ENCODE peak calls at places on chromosomes 12 and 14, in eight cellular contexts. L, O, M, C, G, B, K and N are unnamed samples.

GRCh38 chr12:78703820-78704525 is 160.6 kb upstream of the SYT1 start:
- DNase-seq in M (peak; percentile 56), K (peak; percentile 91), G (no peak), O (no peak), B (no peak), L (no peak), C (no peak), N (no peak)

GRCh38 chr14:105092912-105093425 is 27.7 kb upstream of the GPR132 start:
- DNase-seq in C (peak; percentile 76), G (peak; percentile 59), K (peak; percentile 58), M (peak; percentile 12), O (no peak), L (peak; percentile 78), B (peak; percentile 83), N (peak; percentile 85)

GRCh38 chr12:95253386-95253785 is 35.8 kb downstream of the VEZT start:
- DNase-seq in O (no peak), C (no peak), G (no peak), K (no peak), L (no peak), B (no peak), M (no peak), N (no peak)

GRCh38 chr14:93546642-93547041 is 115.9 kb downstream of the UNC79 start:
- DNase-seq in M (no peak), G (no peak), C (no peak), L (no peak), B (no peak), O (no peak), K (no peak), N (no peak)

GRCh38 chr14:68245146-68246073 is 425.8 kb downstream of the RAD51B start:
- DNase-seq in L (no peak), B (no peak), G (peak; percentile 31), K (peak; percentile 64), M (no peak), O (no peak), C (peak; percentile 60), N (peak; percentile 37)

GRCh38 chr14:75340921-75341320 is 62.3 kb downstream of the FOS start:
- DNase-seq in B (peak; percentile 91), M (no peak), K (no peak), L (peak; percentile 83), C (peak; percentile 42), G (peak; percentile 65), O (no peak), N (no peak)

GRCh38 chr12:64675795-64676194 is 65.5 kb downstream of the RASSF3 start:
- DNase-seq in O (no peak), L (no peak), M (peak; percentile 28), K (no peak), G (peak; percentile 53), B (peak; percentile 93), C (no peak), N (peak; percentile 76)

GRCh38 chr12:17528394-17528793 is 561.6 kb downstream of the RERGL start:
- DNase-seq in O (peak; percentile 51), B (no peak), C (no peak), L (no peak), M (no peak), G (no peak), K (no peak), N (no peak)

GRCh38 chr12:65740873-65741600 is 83.2 kb upstream of the HMGA2 start:
- DNase-seq in M (peak; percentile 77), K (peak; percentile 74), C (peak; percentile 92), O (peak; percentile 93), G (peak; percentile 90), L (peak; percentile 70), B (no peak), N (peak; percentile 72)

GRCh38 chr14:95096476-95096875 is 60.9 kb downstream of the DICER1 start:
- DNase-seq in B (no peak), K (no peak), L (no peak), O (no peak), G (no peak), M (no peak), C (no peak), N (no peak)
- H3K27ac ChIP-seq in B (no peak overlapping the region), K (no peak overlapping the region), L (no peak overlapping the region), O (no peak overlapping the region), G (no peak overlapping the region), M (no peak overlapping the region), C (no peak overlapping the region), N (no peak overlapping the region)

GRCh38 chr12:15575797-15576560 is 213.2 kb downstream of the EPS8 start:
- DNase-seq in G (no peak), M (no peak), C (no peak), K (no peak), O (no peak), B (no peak), L (no peak), N (no peak)

GRCh38 chr12:15574353-15574752 is 214.8 kb downstream of the EPS8 start:
- DNase-seq in G (no peak), M (no peak), K (no peak), B (no peak), C (no peak), L (no peak), O (no peak), N (no peak)
- H3K4me3 ChIP-seq in G (no peak overlapping the region), M (no peak overlapping the region), K (no peak overlapping the region), B (no peak overlapping the region), C (no peak overlapping the region), L (no peak overlapping the region), O (no peak overlapping the region), N (no peak overlapping the region)

GRCh38 chr14:101774814-101775213 is 13.3 kb downstream of the PPP2R5C start:
- DNase-seq in O (no peak), M (no peak), G (no peak), K (no peak), B (no peak), L (no peak), C (no peak), N (no peak)
- TF ChIP-seq CTCF in O (no peak), M (no peak), G (no peak), K (no peak), B (no peak), L (no peak), C (no peak), N (no peak)

GRCh38 chr14:103186894-103187586 is 63.8 kb downstream of the TNFAIP2 start:
- DNase-seq in G (peak; percentile 53), C (no peak), K (no peak), O (peak; percentile 70), M (no peak), L (no peak), B (no peak), N (no peak)
- H3K27ac ChIP-seq in G (no peak overlapping the region), C (no peak overlapping the region), K (no peak overlapping the region), O (no peak overlapping the region), M (no peak overlapping the region), L (no peak overlapping the region), B (no peak overlapping the region), N (peak overlapping the region; percentile 24)

GRCh38 chr12:21649034-21649433 is 8.6 kb downstream of the LDHB start:
- DNase-seq in C (no peak), M (no peak), L (no peak), B (no peak), G (no peak), O (no peak), K (no peak), N (no peak)
- H3K4me3 ChIP-seq in C (no peak overlapping the region), M (no peak overlapping the region), L (no peak overlapping the region), B (no peak overlapping the region), G (no peak overlapping the region), O (no peak overlapping the region), K (no peak overlapping the region), N (no peak overlapping the region)